ENCODE peak calls at places on chromosomes 7 and 10, in nine cellular contexts. Y is upper lobe of left lung; D is fibroblast of the aortic adventitia; L is kidney epithelial cell; K is Peyer's patch; F is CD4-positive, alpha-beta T cell; E is hepatocyte; H is GM20000; S is heart right ventricle. W is an unnamed sample.

GRCh38 chr7:124722292-124722691 is 43.3 kb downstream of the GPR37 start:
- DNase-seq in Y (no peak), D (peak), L (no peak), K (no peak), F (no peak), E (no peak), H (no peak), S (no peak), W (no peak)

GRCh38 chr10:4219901-4220300 is 434.9 kb upstream of the KLF6 start:
- DNase-seq in Y (no peak), D (no peak), L (no peak), K (no peak), F (no peak), E (no peak), H (no peak), S (no peak), W (no peak)

GRCh38 chr10:130301026-130301892 is 165.1 kb downstream of the GLRX3 start:
- DNase-seq in Y (no peak), D (peak), L (peak), K (no peak), F (peak), E (no peak), H (no peak), S (peak), W (no peak)

GRCh38 chr7:125611582-125611981 is 682.0 kb upstream of the POT1 start:
- DNase-seq in Y (no peak), D (no peak), L (no peak), K (no peak), F (no peak), E (no peak), H (no peak), S (no peak), W (no peak)

GRCh38 chr7:17696422-17696821 is 243.9 kb downstream of the SNX13 start:
- DNase-seq in Y (peak), D (peak), L (no peak), K (peak), F (no peak), E (peak), H (no peak), S (peak), W (no peak)

GRCh38 chr7:78578701-78579100 is 780.1 kb downstream of the PHTF2 start:
- DNase-seq in Y (no peak), D (no peak), L (no peak), K (no peak), F (no peak), E (no peak), H (no peak), S (no peak), W (no peak)

GRCh38 chr7:95905165-95905564 is 132.8 kb downstream of the DYNC1I1 start:
- DNase-seq in Y (no peak), D (peak), L (no peak), K (no peak), F (no peak), E (peak), H (no peak), S (no peak), W (no peak)

GRCh38 chr10:27513451-27514191 is 9.5 kb downstream of the RAB18 start:
- DNase-seq in Y (no peak), D (peak), L (no peak), K (no peak), F (no peak), E (no peak), H (peak), S (no peak), W (no peak)

GRCh38 chr10:93386496-93387369 is 95.4 kb downstream of the MYOF start:
- DNase-seq in Y (peak), D (peak), L (no peak), K (no peak), F (no peak), E (no peak), H (no peak), S (no peak), W (no peak)

GRCh38 chr7:121398246-121398645 is 2.1 kb upstream of the FAM3C start:
- DNase-seq in Y (no peak), D (no peak), L (no peak), K (no peak), F (no peak), E (peak), H (no peak), S (no peak), W (no peak)

GRCh38 chr7:5450549-5451327 is 27.1 kb upstream of the TNRC18 start:
- DNase-seq in Y (peak), D (peak), L (no peak), K (peak), F (no peak), E (peak), H (peak), S (peak), W (no peak)

GRCh38 chr7:142488842-142489241 is 231.0 kb upstream of the PRSS58 start:
- DNase-seq in Y (no peak), D (no peak), L (no peak), K (no peak), F (no peak), E (no peak), H (no peak), S (no peak), W (no peak)

GRCh38 chr10:119001717-119002500 is 27.6 kb upstream of the NANOS1 start:
- DNase-seq in Y (no peak), D (no peak), L (no peak), K (peak), F (no peak), E (no peak), H (no peak), S (no peak), W (no peak)

GRCh38 chr10:74589226-74589673 is 237.2 kb upstream of the KAT6B start:
- DNase-seq in Y (peak), D (peak), L (peak), K (peak), F (peak), E (peak), H (peak), S (peak), W (peak)

GRCh38 chr10:46028584-46029570 is 1.5 kb downstream of the NCOA4 start:
- DNase-seq in Y (peak), D (peak), L (peak), K (peak), F (peak), E (peak), H (peak), S (no peak), W (no peak)

GRCh38 chr7:76293407-76293901 is 9.0 kb upstream of the HSPB1 start:
- DNase-seq in Y (no peak), D (no peak), L (no peak), K (no peak), F (no peak), E (no peak), H (no peak), S (no peak), W (no peak)

GRCh38 chr10:77890097-77890496 is 36.5 kb downstream of the DLG5 start:
- DNase-seq in Y (no peak), D (no peak), L (no peak), K (no peak), F (no peak), E (no peak), H (no peak), S (no peak), W (no peak)
- TF ChIP-seq CTCF in Y (no peak), D (no peak), L (peak), K (no peak), F (no peak), E (peak), H (no peak), S (no peak), W (no peak)

GRCh38 chr7:153090757-153091156 is 331.2 kb downstream of the ACTR3B start:
- DNase-seq in Y (no peak), D (no peak), L (no peak), K (no peak), F (no peak), E (no peak), H (no peak), S (no peak), W (no peak)
- TF ChIP-seq CTCF in Y (no peak), D (no peak), L (no peak), K (no peak), F (no peak), E (no peak), H (no peak), S (no peak), W (no peak)

GRCh38 chr10:34731885-34732701 is 83.0 kb downstream of the PARD3 start:
- DNase-seq in Y (no peak), D (peak), L (no peak), K (no peak), F (no peak), E (no peak), H (no peak), S (no peak), W (no peak)

GRCh38 chr10:34730726-34731125 is 84.4 kb downstream of the PARD3 start:
- DNase-seq in Y (no peak), D (no peak), L (no peak), K (no peak), F (no peak), E (no peak), H (no peak), S (no peak), W (no peak)

GRCh38 chr10:34734918-34735317 is 80.2 kb downstream of the PARD3 start:
- DNase-seq in Y (no peak), D (no peak), L (no peak), K (no peak), F (no peak), E (no peak), H (no peak), S (no peak), W (no peak)

GRCh38 chr10:34731213-34731612 is 83.9 kb downstream of the PARD3 start:
- DNase-seq in Y (no peak), D (no peak), L (no peak), K (no peak), F (no peak), E (no peak), H (no peak), S (no peak), W (no peak)

DNA sequence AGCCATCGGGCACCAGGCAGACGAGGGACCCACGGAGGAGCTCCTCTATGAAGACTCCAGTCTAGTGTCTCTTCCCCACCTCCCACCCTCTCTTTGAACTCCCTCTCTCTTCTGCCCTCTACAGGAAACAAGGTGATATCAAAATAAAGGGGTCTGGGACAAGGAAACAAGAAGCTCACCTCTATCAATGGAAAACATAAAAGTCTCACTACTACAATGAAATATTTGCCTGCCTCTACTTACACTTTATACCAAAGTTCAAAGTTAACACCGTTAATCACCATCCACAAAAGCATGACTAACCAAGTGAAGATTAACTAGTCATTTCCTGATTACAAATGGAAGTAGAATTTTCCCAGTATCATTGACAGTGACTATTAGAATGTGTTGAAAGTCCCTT is 82.2 kb downstream of the PARD3 start:
- DNase-seq in Y (no peak), D (peak), L (no peak), K (no peak), F (no peak), E (no peak), H (no peak), S (no peak), W (no peak)
- TF ChIP-seq CTCF in Y (no peak), D (peak), L (peak), K (no peak), F (no peak), E (peak), H (no peak), S (no peak), W (no peak)

GRCh38 chr7:158442260-158442659 is 145.4 kb downstream of the PTPRN2 start:
- DNase-seq in Y (no peak), D (no peak), L (no peak), K (no peak), F (no peak), E (peak), H (no peak), S (no peak), W (no peak)
- TF ChIP-seq CTCF in Y (no peak), D (no peak), L (no peak), K (no peak), F (no peak), E (peak), H (no peak), S (no peak), W (no peak)

GRCh38 chr10:120651000-120651399 is 194.0 kb downstream of the PLPP4 start:
- DNase-seq in Y (no peak), D (no peak), L (no peak), K (no peak), F (no peak), E (no peak), H (no peak), S (no peak), W (no peak)

DNA sequence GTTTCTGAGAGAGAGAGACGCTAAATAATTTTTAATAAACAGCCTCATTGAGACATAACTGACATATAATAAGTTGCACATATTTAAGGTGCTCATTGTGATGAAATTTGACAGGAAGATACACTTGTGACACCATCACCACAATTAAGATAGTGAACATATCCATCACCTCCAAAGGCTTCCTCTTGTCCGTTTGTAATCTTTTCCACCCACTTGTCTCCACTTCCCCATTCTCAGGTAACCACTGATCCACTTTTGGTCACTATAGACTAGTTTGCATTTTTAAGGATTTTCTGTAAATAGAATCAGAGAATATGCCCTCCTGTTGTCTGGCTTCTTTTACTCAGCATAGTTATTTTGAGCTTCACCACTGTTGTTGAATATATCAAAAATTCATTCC is 195.0 kb upstream of the WDR11 start:
- DNase-seq in Y (no peak), D (no peak), L (no peak), K (no peak), F (no peak), E (no peak), H (no peak), S (no peak), W (no peak)
- TF ChIP-seq CTCF in Y (no peak), D (no peak), L (no peak), K (no peak), F (no peak), E (no peak), H (no peak), S (no peak), W (no peak)

GRCh38 chr10:125344573-125345121 is 184.3 kb upstream of the CTBP2 start:
- DNase-seq in Y (no peak), D (no peak), L (peak), K (no peak), F (no peak), E (peak), H (peak), S (no peak), W (no peak)

GRCh38 chr10:125340871-125341270 is 180.5 kb upstream of the CTBP2 start:
- DNase-seq in Y (no peak), D (peak), L (no peak), K (no peak), F (no peak), E (no peak), H (no peak), S (no peak), W (no peak)

GRCh38 chr10:125341611-125342010 is 181.2 kb upstream of the CTBP2 start:
- DNase-seq in Y (no peak), D (no peak), L (no peak), K (no peak), F (no peak), E (no peak), H (no peak), S (no peak), W (no peak)

GRCh38 chr10:125348536-125348935 is 188.2 kb upstream of the CTBP2 start:
- DNase-seq in Y (no peak), D (no peak), L (no peak), K (no peak), F (no peak), E (no peak), H (no peak), S (no peak), W (no peak)

DNA sequence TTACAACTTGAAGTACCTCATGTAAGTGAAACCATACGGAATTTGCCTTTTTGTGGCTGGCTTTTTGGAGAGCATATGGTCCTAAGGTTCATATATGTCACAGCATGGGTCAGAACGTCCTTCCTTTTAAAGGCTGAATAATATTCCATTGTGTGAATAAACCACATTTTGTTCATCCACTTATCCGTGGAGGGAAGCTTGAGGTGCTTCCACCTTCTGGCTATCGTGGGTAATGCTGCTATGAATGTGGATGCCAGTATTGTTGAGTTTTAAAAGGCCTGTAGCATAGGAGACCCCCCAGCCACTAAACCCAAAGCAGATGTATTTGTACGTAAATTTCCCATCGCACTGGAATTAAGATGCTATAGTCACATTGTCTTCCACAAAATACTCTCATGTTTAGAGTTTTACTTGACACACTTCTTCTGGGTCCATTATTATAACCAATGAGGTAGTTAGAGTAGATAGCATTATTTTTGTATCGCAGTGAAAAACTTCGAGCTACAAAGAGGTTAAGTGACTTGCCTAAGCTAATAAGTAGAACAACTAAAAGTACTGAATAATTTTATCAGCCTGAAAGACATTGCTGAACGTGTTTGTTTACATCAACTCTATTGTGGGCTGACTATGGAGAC is 182.9 kb upstream of the CTBP2 start:
- DNase-seq in Y (no peak), D (peak), L (no peak), K (peak), F (no peak), E (peak), H (peak), S (no peak), W (no peak)
- TF ChIP-seq CTCF in Y (peak), D (peak), L (peak), K (no peak), F (no peak), E (peak), H (peak), S (peak), W (peak)

DNA sequence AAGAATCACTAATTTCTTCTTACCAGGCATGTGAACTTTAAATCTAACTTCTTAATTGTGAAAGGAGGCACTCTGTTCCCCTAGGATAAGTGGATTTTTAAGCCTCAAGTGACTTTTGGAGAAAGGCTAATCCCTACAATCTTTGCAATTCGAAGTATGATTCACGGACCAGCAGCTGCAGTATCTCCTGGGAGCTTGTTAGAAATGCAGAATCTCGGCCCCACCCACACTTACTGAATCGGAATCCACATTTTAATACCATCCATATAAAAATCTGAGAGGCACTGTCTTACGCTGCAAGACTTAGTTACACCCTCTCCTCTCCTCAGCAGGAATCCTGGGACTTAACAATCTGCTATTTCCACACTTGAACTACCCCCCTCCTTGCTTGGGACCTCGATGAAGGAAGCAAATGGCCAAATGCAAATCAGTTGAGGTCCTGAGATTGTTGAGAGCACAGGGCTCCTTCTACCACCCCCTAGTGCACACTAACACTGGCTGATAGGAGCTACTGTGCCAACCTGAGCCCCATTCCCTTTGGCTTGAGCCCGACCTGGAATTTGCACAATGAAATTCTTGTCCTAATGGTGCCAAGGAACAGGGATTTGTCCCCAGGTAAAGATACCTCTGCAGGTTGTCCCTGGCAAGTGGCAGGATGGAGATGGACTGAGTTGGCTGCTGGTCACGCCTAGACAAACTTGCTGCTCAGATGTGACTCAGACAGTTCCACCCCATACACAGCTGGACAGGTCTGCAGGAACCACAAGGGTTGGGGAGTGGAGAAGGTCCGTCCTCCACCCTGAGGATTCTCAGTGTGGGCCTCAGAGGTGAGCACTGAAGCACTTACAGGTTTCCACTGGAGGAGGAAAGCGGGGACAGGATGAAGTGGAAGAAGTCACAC is 20.8 kb downstream of the ITPRIP start:
- DNase-seq in Y (no peak), D (peak), L (no peak), K (peak), F (no peak), E (peak), H (no peak), S (no peak), W (no peak)
- TF ChIP-seq CTCF in Y (no peak), D (no peak), L (no peak), K (no peak), F (no peak), E (no peak), H (no peak), S (no peak), W (no peak)

GRCh38 chr10:84095821-84096497 is 43.4 kb upstream of the GHITM start:
- DNase-seq in Y (no peak), D (peak), L (no peak), K (no peak), F (no peak), E (no peak), H (no peak), S (no peak), W (no peak)

GRCh38 chr10:84098667-84099066 is 40.6 kb upstream of the GHITM start:
- DNase-seq in Y (no peak), D (no peak), L (no peak), K (no peak), F (no peak), E (no peak), H (no peak), S (no peak), W (no peak)

GRCh38 chr10:84097787-84098353 is 41.4 kb upstream of the GHITM start:
- DNase-seq in Y (no peak), D (peak), L (no peak), K (no peak), F (no peak), E (peak), H (no peak), S (no peak), W (no peak)
- TF ChIP-seq CTCF in Y (no peak), D (peak), L (peak), K (no peak), F (peak), E (peak), H (peak), S (no peak), W (no peak)

GRCh38 chr10:122847782-122848604 is 2.3 kb upstream of the CUZD1 start:
- DNase-seq in Y (no peak), D (no peak), L (no peak), K (no peak), F (no peak), E (no peak), H (no peak), S (no peak), W (no peak)
- TF ChIP-seq CTCF in Y (no peak), D (no peak), L (no peak), K (no peak), F (no peak), E (no peak), H (no peak), S (no peak), W (no peak)